ENCODE peak calls at places on chromosomes 11 and 22, in five cellular contexts. H is tibial artery, L is adrenal gland, U is cardiac muscle cell, P is lower leg skin. Z is an unnamed sample.

GRCh38 chr11:83349371-83349770 is 63.2 kb upstream of the CCDC90B start:
- DNase-seq in L (no peak), P (no peak), U (no peak), H (no peak), Z (no peak)

GRCh38 chr11:106399075-106399500 is 321.6 kb downstream of the AASDHPPT start:
- DNase-seq in H (peak; percentile 72), L (no peak), U (no peak), P (peak; percentile 40), Z (no peak)

GRCh38 chr11:28628412-28628811 is 520.2 kb downstream of the METTL15 start:
- DNase-seq in U (no peak), H (no peak), L (no peak), P (no peak), Z (no peak)

GRCh38 chr11:67371549-67372231 is 1.7 kb downstream of the CLCF1 start:
- DNase-seq in U (peak; percentile 47), L (no peak), P (no peak), H (peak; percentile 82), Z (no peak)

GRCh38 chr11:2213384-2213842 is 41.8 kb upstream of the TH start:
- DNase-seq in L (peak; percentile 13), U (no peak), P (peak; percentile 14), H (no peak), Z (peak; percentile 24)

GRCh38 chr11:47268448-47269001 is 1.4 kb upstream of the MADD start:
- DNase-seq in H (no peak), P (no peak), U (no peak), L (no peak), Z (no peak)

GRCh38 chr22:39253427-39254070 is 8.8 kb upstream of the PDGFB start:
- DNase-seq in H (peak; percentile 80), U (peak; percentile 88), P (no peak), L (peak; percentile 83), Z (no peak)

GRCh38 chr11:90525962-90526361 is 303.1 kb upstream of the CHORDC1 start:
- DNase-seq in L (no peak), H (no peak), U (no peak), P (no peak), Z (no peak)

GRCh38 chr22:43090130-43090789 is 1.1 kb upstream of the TTLL1 start:
- DNase-seq in P (peak; percentile 69), H (no peak), U (no peak), L (peak; percentile 84), Z (no peak)

GRCh38 chr11:46238967-46239800 is 38.3 kb upstream of the CREB3L1 start:
- DNase-seq in U (peak; percentile 90), L (peak; percentile 86), P (peak; percentile 72), H (peak; percentile 90), Z (peak; percentile 81)

GRCh38 chr22:40312050-40312449 is 34.2 kb upstream of the ADSL start:
- DNase-seq in L (no peak), U (no peak), H (no peak), P (no peak), Z (no peak)

GRCh38 chr11:131595812-131596211 is 225.4 kb downstream of the NTM start:
- DNase-seq in U (no peak), H (no peak), L (no peak), P (no peak), Z (no peak)

GRCh38 chr22:49701380-49702067 is 126.1 kb downstream of the BRD1 start:
- DNase-seq in P (no peak), L (no peak), H (no peak), U (no peak), Z (no peak)

GRCh38 chr11:60912223-60912850 is 1.6 kb upstream of the TMEM109 start:
- DNase-seq in H (peak; percentile 59), L (no peak), U (no peak), P (no peak), Z (peak; percentile 27)

GRCh38 chr11:9601041-9601875 is 27.8 kb downstream of the WEE1 start:
- DNase-seq in P (no peak), H (no peak), L (peak; percentile 19), U (no peak), Z (peak; percentile 47)

GRCh38 chr11:46120361-46120710 is 918 bp downstream of the PHF21A start:
- DNase-seq in H (peak; percentile 67), P (peak; percentile 29), U (peak; percentile 49), L (peak; percentile 43), Z (peak; percentile 26)

GRCh38 chr11:68684385-68685356 is at the start of gene GAL:
- DNase-seq in H (no peak), U (peak; percentile 59), P (no peak), L (no peak), Z (no peak)

DNA sequence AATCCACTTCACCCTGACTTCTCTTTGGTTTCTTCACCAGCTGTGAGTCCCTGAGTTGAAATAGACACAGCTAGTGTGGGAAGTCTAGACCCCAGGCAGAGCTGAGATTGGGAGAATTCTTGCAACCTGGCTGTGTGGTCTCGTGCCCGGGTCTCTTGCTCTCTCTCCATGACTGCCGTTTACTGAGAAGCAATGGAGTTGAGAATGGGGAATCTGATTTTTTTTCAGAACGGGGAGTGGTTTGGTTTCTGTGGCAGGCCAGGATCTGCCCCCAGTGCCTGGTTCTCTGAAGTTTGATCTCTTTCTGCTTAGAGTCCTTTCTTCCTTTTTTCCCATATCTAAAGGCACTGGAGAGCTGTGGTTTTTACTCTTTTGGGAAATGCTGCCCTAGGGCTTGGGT is 1.5 kb downstream of the SIDT2 start:
- DNase-seq in L (no peak), P (no peak), U (no peak), H (no peak), Z (no peak)
- TF ChIP-seq CTCF in L (no peak), P (no peak), U (no peak), H (no peak), Z (no peak)

DNA sequence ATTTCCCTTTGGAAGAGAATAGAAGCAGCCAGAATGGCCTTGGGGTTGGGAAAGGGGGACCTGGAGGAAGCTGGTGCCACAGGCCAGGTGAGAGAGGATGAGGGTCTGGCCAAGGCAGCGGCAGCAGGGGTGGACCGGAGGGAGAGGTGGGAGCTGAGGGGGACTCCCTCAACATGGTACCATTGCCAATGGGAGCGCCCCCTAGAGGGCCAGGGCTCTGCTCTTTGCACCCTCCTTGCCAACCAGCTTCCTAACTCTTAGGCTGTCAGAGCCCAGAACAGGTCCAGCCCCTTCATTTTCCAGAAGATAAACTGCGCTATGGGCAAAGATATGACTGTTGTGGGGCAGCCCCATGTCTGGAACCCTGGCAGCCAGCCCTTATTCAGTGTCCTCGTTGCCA is 185.0 kb downstream of the GRIK4 start:
- DNase-seq in U (no peak), L (no peak), H (no peak), P (no peak), Z (no peak)
- TF ChIP-seq CTCF in U (no peak), L (no peak), H (no peak), P (no peak), Z (no peak)

GRCh38 chr11:73252577-73253191 is 19.5 kb upstream of the P2RY6 start:
- DNase-seq in H (peak; percentile 33), P (no peak), U (peak; percentile 68), L (peak; percentile 14), Z (no peak)
- TF ChIP-seq CTCF in H (no peak), P (no peak), U (no peak), L (no peak), Z (no peak)

GRCh38 chr11:43935131-43935979 is 7.1 kb upstream of the C11orf96 start:
- DNase-seq in P (no peak), H (no peak), U (no peak), L (no peak), Z (no peak)

GRCh38 chr11:43934359-43935130 is 7.9 kb upstream of the C11orf96 start:
- DNase-seq in U (no peak), H (no peak), L (no peak), P (no peak), Z (no peak)

GRCh38 chr11:43941257-43941879 is 1.1 kb upstream of the C11orf96 start:
- DNase-seq in L (no peak), U (no peak), P (no peak), H (no peak), Z (no peak)

GRCh38 chr11:43936081-43936480 is 6.4 kb upstream of the C11orf96 start:
- DNase-seq in H (no peak), U (no peak), P (no peak), L (no peak), Z (no peak)

DNA sequence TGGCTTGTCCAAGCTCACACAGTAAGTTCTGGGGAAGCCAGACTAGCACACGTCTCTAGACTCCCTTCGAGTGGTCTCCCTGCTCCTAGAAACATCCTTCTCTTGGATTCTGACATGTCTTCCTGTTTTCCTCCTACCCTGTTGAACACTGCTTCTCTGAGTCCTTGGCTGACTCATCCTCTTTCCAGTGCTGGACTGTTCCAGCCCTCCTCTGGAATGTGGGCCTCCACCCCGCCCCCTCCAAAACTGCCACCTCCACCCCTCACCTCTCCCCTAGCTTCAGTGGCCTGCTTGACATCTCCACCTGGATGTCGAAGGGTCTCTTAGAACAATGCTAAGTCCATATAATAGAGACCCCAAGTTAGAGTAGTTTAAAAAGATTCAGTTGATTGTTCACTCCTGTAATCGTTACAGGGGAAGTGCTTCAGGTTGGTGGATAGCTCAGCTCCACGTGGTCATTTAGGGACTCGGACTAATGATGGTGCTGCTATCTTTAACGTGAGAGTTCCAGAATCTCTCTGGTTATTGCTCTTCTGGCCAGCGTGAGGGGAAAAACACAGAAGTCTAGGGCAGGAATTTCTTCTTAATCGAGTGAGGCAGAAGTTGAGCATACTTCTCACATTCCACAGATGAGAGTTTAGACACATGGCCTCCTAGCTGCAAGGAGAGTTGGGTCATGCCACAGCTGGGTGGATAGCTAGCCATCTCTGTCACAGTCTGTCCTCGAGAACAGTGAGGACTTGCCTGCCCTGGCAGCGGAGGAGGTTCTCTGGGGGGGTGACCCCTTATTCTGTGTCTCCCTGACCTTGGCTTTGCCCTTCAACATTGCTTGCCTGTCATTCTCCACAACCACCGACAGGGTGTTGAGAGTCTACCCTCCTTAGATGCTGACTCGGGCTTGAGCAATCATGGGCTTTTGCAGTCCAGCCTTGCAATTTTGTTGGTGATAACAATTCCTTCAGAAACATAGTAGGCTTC is 4.7 kb upstream of the C11orf96 start:
- DNase-seq in P (no peak), H (no peak), U (no peak), L (peak; percentile 62), Z (no peak)
- TF ChIP-seq CTCF in P (no peak), H (no peak), U (peak; percentile 37), L (peak; percentile 10), Z (no peak)

GRCh38 chr11:27622541-27623300 is 77.5 kb downstream of the BDNF start:
- DNase-seq in L (no peak), H (no peak), U (peak; percentile 10), P (no peak), Z (no peak)

GRCh38 chr11:27619039-27619438 is 81.2 kb downstream of the BDNF start:
- DNase-seq in H (no peak), U (no peak), P (no peak), L (no peak), Z (no peak)

GRCh38 chr11:27621440-27622161 is 78.7 kb downstream of the BDNF start:
- DNase-seq in H (no peak), L (no peak), P (no peak), U (no peak), Z (no peak)

GRCh38 chr11:27618591-27618990 is 81.7 kb downstream of the BDNF start:
- DNase-seq in H (no peak), P (no peak), U (no peak), L (no peak), Z (no peak)

GRCh38 chr11:27619936-27620335 is 80.3 kb downstream of the BDNF start:
- DNase-seq in P (no peak), U (no peak), L (no peak), H (no peak), Z (no peak)
- TF ChIP-seq CTCF in P (no peak), U (no peak), L (no peak), H (no peak), Z (no peak)

Z was measured in natural killer cell.